ENCODE peak calls at places on chromosomes 11 and 22, in eight cellular contexts. B, P, A, Z, U, T, G and V are unnamed samples.

GRCh38 chr11:131192628-131193027 is 177.8 kb upstream of the NTM start:
- DNase-seq in B (no peak), P (no peak), A (no peak), Z (no peak), U (no peak), T (no peak), G (no peak), V (no peak)

GRCh38 chr11:100612766-100613165 is 74.3 kb upstream of the ARHGAP42 start:
- DNase-seq in B (no peak), P (no peak), A (no peak), Z (no peak), U (no peak), T (no peak), G (no peak), V (no peak)

GRCh38 chr11:61516675-61517516 is 8.3 kb downstream of the LRRC10B start:
- DNase-seq in B (peak; percentile 31), P (peak; percentile 34), A (no peak), Z (no peak), U (peak; percentile 4), T (peak; percentile 72), G (no peak), V (peak; percentile 83)

GRCh38 chr11:17745032-17745772 is 10.6 kb downstream of the KCNC1 start:
- DNase-seq in B (no peak), P (no peak), A (no peak), Z (no peak), U (no peak), T (no peak), G (peak; percentile 43), V (no peak)

GRCh38 chr22:41488076-41488475 is 19.2 kb downstream of the ACO2 start:
- DNase-seq in B (no peak), P (no peak), A (no peak), Z (no peak), U (no peak), T (no peak), G (no peak), V (no peak)

GRCh38 chr22:49305966-49306631 is 521.6 kb downstream of the BRD1 start:
- DNase-seq in B (no peak), P (no peak), A (peak; percentile 2), Z (no peak), U (no peak), T (peak; percentile 21), G (peak; percentile 22), V (peak; percentile 11)

GRCh38 chr11:41018224-41018623 is 441.2 kb downstream of the LRRC4C start:
- DNase-seq in B (no peak), P (no peak), A (no peak), Z (no peak), U (no peak), T (no peak), G (no peak), V (no peak)

GRCh38 chr22:46104170-46104880 is 46.0 kb upstream of the PPARA start:
- DNase-seq in B (no peak), P (no peak), A (peak; percentile 94), Z (no peak), U (no peak), T (no peak), G (no peak), V (no peak)

GRCh38 chr11:35050596-35050995 is 88.4 kb upstream of the CD44 start:
- DNase-seq in B (no peak), P (peak; percentile 26), A (no peak), Z (no peak), U (no peak), T (no peak), G (no peak), V (no peak)

GRCh38 chr22:27381960-27382742 is 419.4 kb downstream of the MN1 start:
- DNase-seq in B (no peak), P (no peak), A (no peak), Z (no peak), U (no peak), T (no peak), G (no peak), V (no peak)

GRCh38 chr22:35191412-35191811 is 65.9 kb upstream of the HMGXB4 start:
- DNase-seq in B (no peak), P (no peak), A (no peak), Z (no peak), U (no peak), T (no peak), G (no peak), V (no peak)

GRCh38 chr11:57781529-57781943 is 19.9 kb downstream of the CTNND1 start:
- DNase-seq in B (peak; percentile 30), P (no peak), A (peak; percentile 92), Z (no peak), U (no peak), T (no peak), G (peak; percentile 83), V (no peak)

GRCh38 chr11:121841487-121842167 is 274.4 kb downstream of the BLID start:
- DNase-seq in B (peak; percentile 94), P (peak; percentile 93), A (peak; percentile 19), Z (peak; percentile 71), U (peak; percentile 81), T (no peak), G (no peak), V (no peak)

GRCh38 chr11:62880231-62880802 is 379 bp upstream of the SLC3A2 start:
- DNase-seq in B (peak; percentile 86), P (peak; percentile 83), A (peak; percentile 47), Z (peak; percentile 56), U (peak; percentile 69), T (peak; percentile 86), G (peak; percentile 55), V (no peak)

GRCh38 chr11:12838463-12839120 is 164.4 kb downstream of the TEAD1 start:
- DNase-seq in B (peak; percentile 79), P (no peak), A (no peak), Z (no peak), U (no peak), T (no peak), G (no peak), V (no peak)

GRCh38 chr11:79973701-79974626 is 533.1 kb upstream of the TENM4 start:
- DNase-seq in B (no peak), P (peak; percentile 7), A (no peak), Z (no peak), U (peak; percentile 42), T (no peak), G (no peak), V (peak; percentile 39)

GRCh38 chr22:18968011-18968749 is 32.1 kb upstream of the PRODH start:
- DNase-seq in B (peak; percentile 16), P (peak; percentile 40), A (peak; percentile 60), Z (no peak), U (peak; percentile 22), T (no peak), G (no peak), V (peak; percentile 87)

GRCh38 chr11:11849127-11849746 is 7.5 kb downstream of the USP47 start:
- DNase-seq in B (peak; percentile 71), P (peak; percentile 87), A (peak; percentile 70), Z (no peak), U (peak; percentile 59), T (peak; percentile 69), G (no peak), V (no peak)

GRCh38 chr11:120801801-120802689 is 221.9 kb upstream of the TBCEL start:
- DNase-seq in B (peak; percentile 68), P (peak; percentile 76), A (peak; percentile 57), Z (peak; percentile 15), U (peak; percentile 48), T (peak; percentile 68), G (peak; percentile 71), V (peak; percentile 51)

GRCh38 chr11:33542921-33543320 is 157.7 kb downstream of the C11orf91 start:
- DNase-seq in B (peak; percentile 54), P (peak; percentile 77), A (peak; percentile 62), Z (no peak), U (peak; percentile 40), T (no peak), G (no peak), V (peak; percentile 61)

GRCh38 chr11:133070790-133071189 is 461.5 kb downstream of the OPCML start:
- DNase-seq in B (no peak), P (no peak), A (no peak), Z (no peak), U (no peak), T (no peak), G (no peak), V (no peak)

GRCh38 chr11:95968585-95968984 is 44.7 kb upstream of the MTMR2 start:
- DNase-seq in B (peak; percentile 29), P (peak; percentile 41), A (no peak), Z (no peak), U (no peak), T (no peak), G (no peak), V (no peak)
- TF ChIP-seq CTCF in B (peak; percentile 43), P (peak; percentile 58), A (no peak), Z (peak; percentile 45), U (peak; percentile 63), T (no peak), G (no peak), V (no peak)

GRCh38 chr11:7904910-7905309 is 26.2 kb downstream of the OR10A6 start:
- DNase-seq in B (peak; percentile 79), P (peak; percentile 54), A (no peak), Z (peak; percentile 37), U (peak; percentile 14), T (no peak), G (no peak), V (no peak)
- TF ChIP-seq CTCF in B (peak; percentile 63), P (peak; percentile 47), A (peak; percentile 34), Z (peak; percentile 61), U (peak; percentile 53), T (peak; percentile 43), G (no peak), V (no peak)

GRCh38 chr11:64320556-64320955 is 2.6 kb downstream of the PRDX5 start:
- DNase-seq in B (no peak), P (no peak), A (no peak), Z (no peak), U (no peak), T (no peak), G (no peak), V (no peak)

GRCh38 chr11:64319421-64319761 is 1.5 kb downstream of the PRDX5 start:
- DNase-seq in B (no peak), P (no peak), A (no peak), Z (no peak), U (no peak), T (peak; percentile 63), G (no peak), V (no peak)

GRCh38 chr11:64318694-64319420 is 936 bp downstream of the PRDX5 start:
- DNase-seq in B (no peak), P (no peak), A (no peak), Z (no peak), U (no peak), T (no peak), G (no peak), V (no peak)

GRCh38 chr11:64317325-64317960 is at the start of gene TRMT112:
- DNase-seq in B (peak; percentile 97), P (peak; percentile 99), A (peak; percentile 98), Z (peak; percentile 92), U (peak; percentile 95), T (peak; percentile 99), G (peak; percentile 97), V (peak; percentile 89)

GRCh38 chr11:64317961-64318693 is at the start of gene PRDX5:
- DNase-seq in B (peak; percentile 97), P (peak; percentile 97), A (peak; percentile 98), Z (peak; percentile 85), U (peak; percentile 94), T (peak; percentile 98), G (peak; percentile 94), V (peak; percentile 89)
- TF ChIP-seq CTCF in B (peak; percentile 9), P (no peak), A (peak; percentile 64), Z (peak; percentile 12), U (peak; percentile 32), T (peak; percentile 47), G (peak; percentile 2), V (peak; percentile 18)

DNA sequence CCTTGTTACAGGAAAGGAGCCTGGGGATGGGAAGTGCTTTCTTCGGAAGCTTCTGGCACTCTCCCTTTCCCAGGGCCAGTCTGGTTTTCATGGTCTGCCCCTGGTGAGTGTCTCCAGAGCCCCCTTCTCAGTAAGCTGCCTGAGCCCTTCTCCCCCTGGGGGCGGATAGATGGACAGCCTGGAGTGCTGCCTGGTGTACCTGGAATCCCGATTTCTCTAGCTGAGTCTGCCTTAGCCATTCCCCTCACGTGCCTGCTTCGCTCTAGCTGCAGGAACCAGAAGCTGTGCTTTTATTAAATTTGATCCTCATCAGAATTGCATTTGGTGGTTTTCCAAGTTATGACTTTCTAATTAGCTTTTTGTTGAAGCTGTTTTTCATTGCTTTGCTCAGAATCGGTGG is 152.9 kb upstream of the NAV2 start:
- DNase-seq in B (no peak), P (no peak), A (no peak), Z (no peak), U (no peak), T (peak; percentile 55), G (no peak), V (no peak)
- TF ChIP-seq CTCF in B (no peak), P (no peak), A (no peak), Z (no peak), U (no peak), T (no peak), G (no peak), V (no peak)